ENCODE peak calls at places on chromosomes 2 and 18, in eight cellular contexts. One of them, this sample, is unnamed.

GRCh38 chr18:35041752-35042379 is 653 bp downstream of the MAPRE2 start:
- DNase-seq in OCI-LY7: no peak
- DNase-seq in small intestine: no peak
- DNase-seq in SK-N-SH: peak; percentile 30
- DNase-seq in psoas muscle: no peak
- DNase-seq in pancreas: no peak
- DNase-seq in esophagus squamous epithelium: no peak
- DNase-seq in transverse colon: no peak
- DNase-seq in this sample: peak; percentile 13

GRCh38 chr2:17257194-17257909 is 260.9 kb downstream of the RAD51AP2 start:
- DNase-seq in esophagus squamous epithelium: no peak
- DNase-seq in transverse colon: no peak
- DNase-seq in pancreas: no peak
- DNase-seq in psoas muscle: no peak
- DNase-seq in SK-N-SH: no peak
- DNase-seq in OCI-LY7: no peak
- DNase-seq in small intestine: no peak
- DNase-seq in this sample: no peak

GRCh38 chr2:236747426-236747825 is 177.8 kb downstream of the ACKR3 start:
- DNase-seq in psoas muscle: no peak
- DNase-seq in pancreas: no peak
- DNase-seq in transverse colon: no peak
- DNase-seq in OCI-LY7: no peak
- DNase-seq in esophagus squamous epithelium: no peak
- DNase-seq in small intestine: no peak
- DNase-seq in SK-N-SH: no peak
- DNase-seq in this sample: no peak

GRCh38 chr18:7840445-7840844 is 273.3 kb downstream of the PTPRM start:
- DNase-seq in OCI-LY7: no peak
- DNase-seq in pancreas: no peak
- DNase-seq in SK-N-SH: no peak
- DNase-seq in small intestine: no peak
- DNase-seq in transverse colon: no peak
- DNase-seq in esophagus squamous epithelium: no peak
- DNase-seq in psoas muscle: no peak
- DNase-seq in this sample: no peak

GRCh38 chr2:85584857-85585780 is 888 bp downstream of the VAMP5 start:
- DNase-seq in esophagus squamous epithelium: no peak
- DNase-seq in psoas muscle: peak; percentile 45
- DNase-seq in small intestine: peak; percentile 98
- DNase-seq in transverse colon: peak; percentile 54
- DNase-seq in pancreas: no peak
- DNase-seq in OCI-LY7: no peak
- DNase-seq in SK-N-SH: peak; percentile 31
- DNase-seq in this sample: no peak

GRCh38 chr2:70367722-70368323 is 66.0 kb upstream of the FAM136A start:
- DNase-seq in pancreas: peak; percentile 60
- DNase-seq in esophagus squamous epithelium: no peak
- DNase-seq in SK-N-SH: no peak
- DNase-seq in transverse colon: peak; percentile 72
- DNase-seq in psoas muscle: no peak
- DNase-seq in small intestine: peak; percentile 61
- DNase-seq in OCI-LY7: no peak
- DNase-seq in this sample: no peak

GRCh38 chr2:121071058-121071504 is 213.9 kb downstream of the TFCP2L1 start:
- DNase-seq in OCI-LY7: peak; percentile 51
- DNase-seq in esophagus squamous epithelium: no peak
- DNase-seq in small intestine: peak; percentile 37
- DNase-seq in pancreas: peak; percentile 95
- DNase-seq in transverse colon: peak; percentile 66
- DNase-seq in psoas muscle: peak; percentile 63
- DNase-seq in SK-N-SH: peak; percentile 90
- DNase-seq in this sample: peak; percentile 15

GRCh38 chr2:15768142-15769088 is 171.9 kb upstream of the MYCN start:
- DNase-seq in transverse colon: no peak
- DNase-seq in pancreas: no peak
- DNase-seq in OCI-LY7: no peak
- DNase-seq in SK-N-SH: no peak
- DNase-seq in esophagus squamous epithelium: no peak
- DNase-seq in psoas muscle: no peak
- DNase-seq in small intestine: no peak
- DNase-seq in this sample: no peak

GRCh38 chr2:112839407-112840067 is 3.0 kb upstream of the IL1B start:
- DNase-seq in OCI-LY7: no peak
- DNase-seq in small intestine: no peak
- DNase-seq in pancreas: no peak
- DNase-seq in psoas muscle: no peak
- DNase-seq in esophagus squamous epithelium: no peak
- DNase-seq in SK-N-SH: no peak
- DNase-seq in transverse colon: no peak
- DNase-seq in this sample: no peak

GRCh38 chr2:235587202-235587601 is 93.4 kb downstream of the AGAP1 start:
- DNase-seq in psoas muscle: no peak
- DNase-seq in SK-N-SH: no peak
- DNase-seq in small intestine: no peak
- DNase-seq in esophagus squamous epithelium: no peak
- DNase-seq in transverse colon: no peak
- DNase-seq in OCI-LY7: no peak
- DNase-seq in pancreas: no peak
- DNase-seq in this sample: no peak

DNA sequence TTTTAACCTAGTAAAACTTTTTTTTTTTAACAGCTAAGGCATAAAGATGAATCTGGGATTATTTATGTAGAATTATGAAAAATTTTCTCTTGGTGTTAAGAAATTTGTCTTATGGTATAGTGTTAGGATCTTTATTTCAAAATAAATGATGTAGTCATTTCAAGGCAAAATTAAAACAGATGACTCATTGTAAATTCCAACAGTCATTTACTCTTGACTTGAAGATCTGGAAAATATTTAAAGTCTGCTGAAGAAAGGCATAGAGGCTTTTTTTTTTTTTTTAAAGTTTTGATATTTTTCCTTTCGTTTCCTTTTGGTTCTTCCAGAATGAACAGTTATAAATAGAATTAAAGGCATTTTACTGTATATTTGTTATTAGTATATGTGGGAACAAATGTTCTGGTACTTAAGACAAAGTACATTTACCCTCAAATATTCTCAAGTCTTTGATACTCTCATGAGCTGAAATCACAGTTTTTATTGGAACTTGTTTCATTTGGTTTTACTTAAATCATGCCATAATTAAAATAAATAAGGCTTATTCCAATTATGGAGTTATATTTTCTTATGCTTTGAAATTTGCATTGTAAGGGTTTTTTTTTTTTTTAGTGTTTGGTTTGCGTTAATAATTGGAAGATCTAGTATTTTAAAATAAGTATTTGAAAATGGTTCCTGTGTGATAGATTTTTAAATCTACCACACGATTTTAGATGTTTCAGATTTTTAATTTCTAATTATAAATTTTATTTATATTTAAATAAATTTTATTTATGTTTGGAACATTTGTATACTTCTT is 29.9 kb downstream of the GLS start:
- DNase-seq in small intestine: no peak
- DNase-seq in transverse colon: no peak
- DNase-seq in OCI-LY7: no peak
- DNase-seq in SK-N-SH: no peak
- DNase-seq in pancreas: no peak
- DNase-seq in psoas muscle: no peak
- DNase-seq in esophagus squamous epithelium: no peak
- DNase-seq in this sample: no peak
- H3K36me3 ChIP-seq in small intestine: no peaks in the 10 kb centered on the region
- H3K36me3 ChIP-seq in transverse colon: no peaks in the 10 kb centered on the region
- H3K36me3 ChIP-seq in OCI-LY7: peaks cover 75% of the 10 kb centered on the region
- H3K36me3 ChIP-seq in SK-N-SH: peaks cover 63% of the 10 kb centered on the region
- H3K36me3 ChIP-seq in pancreas: peaks cover 10% of the 10 kb centered on the region
- H3K36me3 ChIP-seq in psoas muscle: no peaks in the 10 kb centered on the region
- H3K36me3 ChIP-seq in esophagus squamous epithelium: no peaks in the 10 kb centered on the region
- H3K36me3 ChIP-seq in this sample: peaks cover 62% of the 10 kb centered on the region

DNA sequence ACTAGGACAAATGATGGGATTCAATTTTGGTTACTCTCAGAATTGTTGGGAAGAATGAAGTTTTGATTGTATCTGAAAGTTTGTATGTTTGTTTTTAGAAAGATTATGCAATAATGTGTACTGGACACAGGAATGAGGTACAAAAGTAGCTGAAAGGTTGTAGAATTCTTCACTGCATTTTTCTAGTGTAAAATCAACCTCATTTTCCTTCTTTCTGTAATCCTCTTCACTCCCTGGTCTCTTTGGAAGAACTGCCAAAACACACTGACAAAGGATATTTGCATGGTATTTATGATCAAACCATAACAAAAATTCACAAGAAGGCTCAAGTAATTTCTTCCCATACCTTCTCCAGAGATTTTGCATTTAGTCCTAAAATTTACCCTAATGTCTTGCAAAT is 110.7 kb downstream of the ZEB2 start:
- DNase-seq in transverse colon: no peak
- DNase-seq in pancreas: no peak
- DNase-seq in small intestine: no peak
- DNase-seq in esophagus squamous epithelium: no peak
- DNase-seq in psoas muscle: no peak
- DNase-seq in SK-N-SH: no peak
- DNase-seq in OCI-LY7: no peak
- DNase-seq in this sample: no peak
- H3K36me3 ChIP-seq in transverse colon: no peaks in the 10 kb centered on the region
- H3K36me3 ChIP-seq in pancreas: no peaks in the 10 kb centered on the region
- H3K36me3 ChIP-seq in small intestine: no peaks in the 10 kb centered on the region
- H3K36me3 ChIP-seq in esophagus squamous epithelium: no peaks in the 10 kb centered on the region
- H3K36me3 ChIP-seq in psoas muscle: no peaks in the 10 kb centered on the region
- H3K36me3 ChIP-seq in SK-N-SH: peaks cover 69% of the 10 kb centered on the region
- H3K36me3 ChIP-seq in OCI-LY7: no peaks in the 10 kb centered on the region
- H3K36me3 ChIP-seq in this sample: no peaks in the 10 kb centered on the region

GRCh38 chr2:61158356-61158944 is 3.5 kb upstream of the C2orf74 start:
- DNase-seq in small intestine: no peak
- DNase-seq in psoas muscle: no peak
- DNase-seq in OCI-LY7: no peak
- DNase-seq in transverse colon: no peak
- DNase-seq in pancreas: no peak
- DNase-seq in SK-N-SH: no peak
- DNase-seq in esophagus squamous epithelium: no peak
- DNase-seq in this sample: no peak

GRCh38 chr2:61165946-61166345 is 4.0 kb downstream of the C2orf74 start:
- DNase-seq in esophagus squamous epithelium: no peak
- DNase-seq in transverse colon: no peak
- DNase-seq in small intestine: no peak
- DNase-seq in OCI-LY7: no peak
- DNase-seq in pancreas: no peak
- DNase-seq in psoas muscle: no peak
- DNase-seq in SK-N-SH: no peak
- DNase-seq in this sample: no peak

GRCh38 chr2:61161888-61162287 is at the start of gene C2orf74:
- DNase-seq in esophagus squamous epithelium: no peak
- DNase-seq in small intestine: no peak
- DNase-seq in psoas muscle: no peak
- DNase-seq in SK-N-SH: no peak
- DNase-seq in pancreas: no peak
- DNase-seq in OCI-LY7: no peak
- DNase-seq in transverse colon: no peak
- DNase-seq in this sample: no peak

GRCh38 chr2:61167587-61167986 is 5.6 kb downstream of the C2orf74 start:
- DNase-seq in transverse colon: no peak
- DNase-seq in small intestine: no peak
- DNase-seq in OCI-LY7: no peak
- DNase-seq in esophagus squamous epithelium: no peak
- DNase-seq in psoas muscle: no peak
- DNase-seq in SK-N-SH: no peak
- DNase-seq in pancreas: no peak
- DNase-seq in this sample: no peak

DNA sequence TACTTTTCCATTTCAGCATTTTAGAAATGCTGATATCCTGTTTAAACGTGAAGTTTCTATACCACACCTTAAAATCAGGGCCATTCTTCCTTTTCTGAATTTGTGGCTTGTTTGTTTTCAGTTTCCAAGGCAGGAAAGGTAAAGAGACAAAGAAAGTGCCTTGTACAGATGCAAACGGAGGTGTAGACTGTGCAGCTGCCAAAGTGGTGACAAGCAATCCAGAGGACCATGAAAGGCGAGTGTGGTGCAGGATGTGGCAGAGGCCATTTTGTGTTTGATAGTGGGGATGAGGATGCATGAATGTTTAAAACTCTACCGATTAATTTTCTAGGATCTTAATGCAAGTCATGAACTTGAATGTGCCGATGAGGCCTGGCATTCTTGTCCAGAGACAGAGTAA is 733 bp downstream of the C2orf74 start:
- DNase-seq in SK-N-SH: no peak
- DNase-seq in OCI-LY7: no peak
- DNase-seq in psoas muscle: no peak
- DNase-seq in esophagus squamous epithelium: no peak
- DNase-seq in small intestine: no peak
- DNase-seq in pancreas: no peak
- DNase-seq in transverse colon: no peak
- DNase-seq in this sample: peak; percentile 7
- H3K36me3 ChIP-seq in SK-N-SH: peaks cover 50% of the 10 kb centered on the region
- H3K36me3 ChIP-seq in OCI-LY7: peaks cover 16% of the 10 kb centered on the region
- H3K36me3 ChIP-seq in psoas muscle: no peaks in the 10 kb centered on the region
- H3K36me3 ChIP-seq in esophagus squamous epithelium: no peaks in the 10 kb centered on the region
- H3K36me3 ChIP-seq in small intestine: peaks cover 8% of the 10 kb centered on the region
- H3K36me3 ChIP-seq in pancreas: peaks cover 12% of the 10 kb centered on the region
- H3K36me3 ChIP-seq in transverse colon: no peaks in the 10 kb centered on the region
- H3K36me3 ChIP-seq in this sample: peaks cover 34% of the 10 kb centered on the region

GRCh38 chr2:241676665-241677064 is 9.9 kb downstream of the DTYMK start:
- DNase-seq in psoas muscle: no peak
- DNase-seq in transverse colon: no peak
- DNase-seq in OCI-LY7: no peak
- DNase-seq in pancreas: no peak
- DNase-seq in esophagus squamous epithelium: no peak
- DNase-seq in small intestine: no peak
- DNase-seq in SK-N-SH: no peak
- DNase-seq in this sample: no peak

GRCh38 chr2:241678307-241678706 is 8.3 kb downstream of the DTYMK start:
- DNase-seq in SK-N-SH: no peak
- DNase-seq in OCI-LY7: no peak
- DNase-seq in pancreas: no peak
- DNase-seq in transverse colon: no peak
- DNase-seq in psoas muscle: no peak
- DNase-seq in small intestine: no peak
- DNase-seq in esophagus squamous epithelium: no peak
- DNase-seq in this sample: no peak

GRCh38 chr2:241675885-241676284 is 10.7 kb downstream of the DTYMK start:
- DNase-seq in pancreas: no peak
- DNase-seq in SK-N-SH: no peak
- DNase-seq in OCI-LY7: no peak
- DNase-seq in transverse colon: no peak
- DNase-seq in esophagus squamous epithelium: no peak
- DNase-seq in small intestine: no peak
- DNase-seq in psoas muscle: no peak
- DNase-seq in this sample: no peak

GRCh38 chr2:241678784-241679540 is 7.7 kb downstream of the DTYMK start:
- DNase-seq in small intestine: no peak
- DNase-seq in OCI-LY7: no peak
- DNase-seq in esophagus squamous epithelium: no peak
- DNase-seq in psoas muscle: no peak
- DNase-seq in SK-N-SH: no peak
- DNase-seq in pancreas: no peak
- DNase-seq in transverse colon: no peak
- DNase-seq in this sample: no peak

DNA sequence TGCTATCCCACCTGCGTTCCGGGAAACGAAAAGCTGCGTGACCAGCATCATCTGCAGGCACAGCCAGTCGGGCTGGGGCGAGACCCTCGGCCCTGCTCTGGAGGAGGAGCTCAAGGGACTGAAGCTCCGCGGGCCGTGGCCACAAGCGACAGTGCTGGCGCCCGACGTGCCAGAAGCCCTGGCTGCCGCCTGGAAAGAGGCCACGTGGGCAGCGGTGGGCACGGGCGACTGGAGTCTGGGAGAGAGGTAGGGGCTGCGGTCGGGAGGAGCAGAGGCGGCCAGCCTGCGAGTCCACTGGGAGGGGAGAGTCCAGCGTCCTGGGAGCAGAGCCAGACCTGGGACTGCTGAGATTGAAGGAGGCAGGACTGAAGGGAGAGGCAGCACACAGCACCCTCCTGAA is 9.2 kb downstream of the DTYMK start:
- DNase-seq in OCI-LY7: no peak
- DNase-seq in esophagus squamous epithelium: no peak
- DNase-seq in SK-N-SH: no peak
- DNase-seq in pancreas: no peak
- DNase-seq in psoas muscle: no peak
- DNase-seq in small intestine: no peak
- DNase-seq in transverse colon: no peak
- DNase-seq in this sample: no peak
- H3K36me3 ChIP-seq in OCI-LY7: peaks cover 98% of the 10 kb centered on the region
- H3K36me3 ChIP-seq in esophagus squamous epithelium: peaks cover 6% of the 10 kb centered on the region
- H3K36me3 ChIP-seq in SK-N-SH: peaks cover 18% of the 10 kb centered on the region
- H3K36me3 ChIP-seq in pancreas: no peaks in the 10 kb centered on the region
- H3K36me3 ChIP-seq in psoas muscle: no peaks in the 10 kb centered on the region
- H3K36me3 ChIP-seq in small intestine: peaks cover 2% of the 10 kb centered on the region
- H3K36me3 ChIP-seq in transverse colon: no peaks in the 10 kb centered on the region
- H3K36me3 ChIP-seq in this sample: peaks cover 40% of the 10 kb centered on the region